ENCODE peak calls at places on chromosomes 5 and 9, in nine cellular contexts. F, K, Y, W, V, L, Z, T and R are unnamed samples.

GRCh38 chr5:134246771-134247329 is 21.0 kb upstream of the PPP2CA start:
- DNase-seq in Z (no peak), K (no peak), V (no peak), F (peak), Y (no peak), T (no peak), W (peak), L (no peak), R (no peak)

GRCh38 chr5:89055011-89055704 is 172.2 kb upstream of the MEF2C start:
- DNase-seq in W (no peak), Y (no peak), F (no peak), L (no peak), K (no peak), T (no peak), V (no peak), Z (no peak), R (no peak)

GRCh38 chr9:72292874-72293607 is 72.0 kb downstream of the ZFAND5 start:
- DNase-seq in F (no peak), L (no peak), V (no peak), Z (no peak), T (no peak), K (peak), Y (no peak), W (peak), R (peak)

GRCh38 chr9:70600479-70600878 is 186.0 kb upstream of the KLF9 start:
- DNase-seq in L (no peak), T (no peak), Y (peak), F (peak), W (no peak), V (peak), K (no peak), Z (peak), R (no peak)

GRCh38 chr5:30040483-30041116 is 1152.9 kb upstream of the CDH6 start:
- DNase-seq in F (no peak), L (no peak), W (peak), K (peak), Z (no peak), T (peak), Y (peak), V (peak), R (peak)

GRCh38 chr5:52948418-52949076 is 40.6 kb upstream of the ITGA2 start:
- DNase-seq in F (peak), L (peak), Y (peak), V (peak), W (peak), T (peak), Z (peak), K (peak), R (peak)

GRCh38 chr5:120538149-120538548 is 74.0 kb downstream of the PRR16 start:
- DNase-seq in W (peak), Z (no peak), K (no peak), Y (peak), L (no peak), T (no peak), F (no peak), V (no peak), R (no peak)

GRCh38 chr5:44538831-44539539 is 149.8 kb upstream of the FGF10 start:
- DNase-seq in Y (peak), T (no peak), V (no peak), W (no peak), K (no peak), L (no peak), Z (no peak), F (no peak), R (peak)

GRCh38 chr5:2803751-2804150 is 52.3 kb upstream of the IRX2 start:
- DNase-seq in K (no peak), T (no peak), V (no peak), F (no peak), L (no peak), Z (no peak), W (no peak), Y (no peak), R (no peak)

GRCh38 chr9:35733109-35733541 is 659 bp downstream of the CREB3 start:
- DNase-seq in Z (no peak), T (no peak), W (peak), L (no peak), F (no peak), Y (peak), V (no peak), K (peak), R (no peak)

GRCh38 chr5:1318659-1319251 is 23.9 kb upstream of the TERT start:
- DNase-seq in K (no peak), W (no peak), F (peak), Z (no peak), Y (no peak), T (no peak), V (no peak), L (no peak), R (no peak)

GRCh38 chr5:180868960-180869359 is 7.9 kb upstream of the ZFP62 start:
- DNase-seq in Z (peak), W (peak), L (peak), V (peak), T (peak), K (peak), Y (peak), F (peak), R (peak)

GRCh38 chr5:80033513-80033912 is 1.6 kb upstream of the THBS4 start:
- DNase-seq in V (no peak), L (no peak), F (no peak), T (no peak), Z (no peak), W (no peak), K (no peak), Y (no peak), R (no peak)

GRCh38 chr9:96020822-96021615 is 145.5 kb downstream of the ERCC6L2 start:
- DNase-seq in T (peak), Z (peak), W (no peak), V (no peak), Y (peak), K (peak), F (peak), L (no peak), R (no peak)

GRCh38 chr5:58133631-58134296 is 326.1 kb downstream of the PLK2 start:
- DNase-seq in Y (peak), V (no peak), T (no peak), W (peak), K (peak), Z (no peak), F (no peak), L (no peak), R (peak)

GRCh38 chr9:70172532-70172931 is 86.2 kb upstream of the SMC5 start:
- DNase-seq in W (no peak), F (no peak), T (no peak), L (no peak), V (no peak), Y (no peak), Z (no peak), K (no peak), R (no peak)

GRCh38 chr9:115022760-115023434 is 92.5 kb upstream of the TNFSF8 start:
- DNase-seq in Z (no peak), W (peak), F (no peak), K (no peak), Y (peak), T (no peak), V (no peak), L (no peak), R (no peak)

GRCh38 chr5:141508808-141509611 is 20.1 kb downstream of the PCDHGC5 start:
- DNase-seq in W (peak), V (peak), T (peak), F (peak), K (peak), L (no peak), Y (peak), Z (peak), R (peak)